ENCODE peak calls at places on chromosomes 11 and 22, in seven cellular contexts. G is psoas muscle, A is upper lobe of right lung, R is neural progenitor cell, P is esophagus muscularis mucosa, B is adrenal gland, W is AG04450. H is an unnamed sample.

GRCh38 chr11:81870066-81870412 is 863.6 kb downstream of the FAM181B start:
- DNase-seq in P (no peak), B (no peak), W (no peak), R (no peak), A (no peak), G (no peak), H (no peak)

GRCh38 chr11:61907871-61908729 is 9.3 kb downstream of the RAB3IL1 start:
- DNase-seq in G (peak; percentile 55), A (no peak), B (no peak), W (no peak), R (no peak), P (no peak), H (peak; percentile 55)

GRCh38 chr22:38566726-38567504 is 3.1 kb downstream of the DMC1 start:
- DNase-seq in A (no peak), W (no peak), G (no peak), P (no peak), R (no peak), B (no peak), H (no peak)

GRCh38 chr22:44567846-44568493 is 69.9 kb upstream of the RTL6 start:
- DNase-seq in R (no peak), P (no peak), W (no peak), B (peak; percentile 31), G (peak; percentile 55), A (peak; percentile 69), H (peak; percentile 34)

GRCh38 chr11:118532852-118533768 is 2.1 kb downstream of the TMEM25 start:
- DNase-seq in A (no peak), W (no peak), R (no peak), P (no peak), G (no peak), B (no peak), H (no peak)

GRCh38 chr11:86519064-86519911 is 144.6 kb downstream of the CCDC81 start:
- DNase-seq in P (peak; percentile 80), B (no peak), G (no peak), W (peak; percentile 76), R (no peak), A (no peak), H (no peak)

GRCh38 chr11:117984471-117984870 is 1.7 kb upstream of the IL10RA start:
- DNase-seq in P (no peak), G (no peak), A (no peak), R (no peak), B (no peak), W (no peak), H (no peak)

GRCh38 chr11:121299417-121299816 is 6.8 kb downstream of the SC5D start:
- DNase-seq in P (no peak), B (no peak), W (no peak), R (no peak), G (no peak), A (no peak), H (no peak)

GRCh38 chr11:12775955-12776354 is 101.7 kb downstream of the TEAD1 start:
- DNase-seq in A (no peak), B (no peak), P (no peak), R (no peak), W (no peak), G (no peak), H (no peak)

GRCh38 chr11:12258451-12258850 is 118.9 kb upstream of the PARVA start:
- DNase-seq in B (no peak), P (no peak), W (no peak), R (no peak), A (no peak), G (no peak), H (no peak)

GRCh38 chr11:27459191-27459590 is 13.4 kb downstream of the LGR4 start:
- DNase-seq in G (no peak), B (no peak), W (no peak), A (no peak), P (no peak), R (no peak), H (no peak)

GRCh38 chr11:132874638-132875037 is 657.7 kb downstream of the OPCML start:
- DNase-seq in G (no peak), R (no peak), W (peak; percentile 90), A (no peak), P (no peak), B (no peak), H (no peak)

GRCh38 chr11:59102259-59102765 is 4.7 kb upstream of the FAM111B start:
- DNase-seq in R (peak; percentile 87), G (peak; percentile 57), W (no peak), P (no peak), A (peak; percentile 81), B (peak; percentile 52), H (peak; percentile 72)

GRCh38 chr11:67562951-67563350 is 20.7 kb upstream of the GSTP1 start:
- DNase-seq in P (no peak), A (no peak), G (no peak), R (no peak), B (no peak), W (no peak), H (no peak)

DNA sequence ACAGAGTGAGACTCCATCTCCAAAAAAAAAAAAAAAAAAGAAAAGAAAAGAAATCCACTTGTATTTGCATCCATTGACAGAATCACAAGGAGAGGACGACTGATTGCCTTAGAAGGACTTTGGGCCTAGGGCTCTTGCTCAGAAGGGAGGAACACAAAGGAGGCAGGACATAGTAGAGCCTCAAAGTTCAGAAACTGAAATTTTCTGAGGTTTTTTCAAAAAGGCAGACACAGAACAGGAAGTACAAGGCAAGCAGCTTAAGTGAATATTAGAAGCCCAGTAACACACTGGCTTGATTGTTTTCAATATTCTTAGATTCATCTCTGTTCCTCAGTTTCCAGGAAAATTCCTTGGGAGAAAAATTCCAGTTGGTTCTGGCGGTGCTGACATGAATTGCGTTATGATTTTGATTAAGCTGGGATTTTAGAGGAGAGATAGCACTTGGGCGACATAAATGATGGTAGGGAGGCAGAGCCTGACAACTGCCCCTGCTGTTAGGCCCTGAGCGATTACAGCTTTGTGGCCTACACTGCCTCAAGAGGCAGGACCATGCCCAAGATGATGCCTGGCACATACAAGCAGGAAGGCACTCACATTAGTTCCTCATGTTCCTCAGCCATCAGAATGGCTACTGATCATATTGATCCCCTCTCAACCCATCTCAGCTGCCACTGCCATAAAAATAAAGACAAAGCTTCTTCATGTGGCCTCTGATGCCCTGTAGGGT is 15.3 kb downstream of the CLPB start:
- DNase-seq in G (no peak), A (no peak), P (no peak), B (no peak), R (no peak), W (no peak), H (no peak)
- TF ChIP-seq CTCF in G (no peak), A (no peak), P (no peak), B (no peak), R (no peak), W (no peak), H (no peak)

GRCh38 chr11:102111787-102112653 is 1.8 kb downstream of the YAP1 start:
- DNase-seq in P (no peak), R (peak; percentile 60), W (no peak), A (no peak), G (peak; percentile 50), B (peak; percentile 58), H (peak; percentile 50)
- H3K4me3 ChIP-seq in P (peak overlapping the region; percentile 94), R (peak overlapping the region; percentile 79), W (peak overlapping the region; percentile 90), A (peak overlapping the region; percentile 80), G (peak overlapping the region; percentile 91), B (peak overlapping the region; percentile 49), H (peak overlapping the region; percentile 73)

DNA sequence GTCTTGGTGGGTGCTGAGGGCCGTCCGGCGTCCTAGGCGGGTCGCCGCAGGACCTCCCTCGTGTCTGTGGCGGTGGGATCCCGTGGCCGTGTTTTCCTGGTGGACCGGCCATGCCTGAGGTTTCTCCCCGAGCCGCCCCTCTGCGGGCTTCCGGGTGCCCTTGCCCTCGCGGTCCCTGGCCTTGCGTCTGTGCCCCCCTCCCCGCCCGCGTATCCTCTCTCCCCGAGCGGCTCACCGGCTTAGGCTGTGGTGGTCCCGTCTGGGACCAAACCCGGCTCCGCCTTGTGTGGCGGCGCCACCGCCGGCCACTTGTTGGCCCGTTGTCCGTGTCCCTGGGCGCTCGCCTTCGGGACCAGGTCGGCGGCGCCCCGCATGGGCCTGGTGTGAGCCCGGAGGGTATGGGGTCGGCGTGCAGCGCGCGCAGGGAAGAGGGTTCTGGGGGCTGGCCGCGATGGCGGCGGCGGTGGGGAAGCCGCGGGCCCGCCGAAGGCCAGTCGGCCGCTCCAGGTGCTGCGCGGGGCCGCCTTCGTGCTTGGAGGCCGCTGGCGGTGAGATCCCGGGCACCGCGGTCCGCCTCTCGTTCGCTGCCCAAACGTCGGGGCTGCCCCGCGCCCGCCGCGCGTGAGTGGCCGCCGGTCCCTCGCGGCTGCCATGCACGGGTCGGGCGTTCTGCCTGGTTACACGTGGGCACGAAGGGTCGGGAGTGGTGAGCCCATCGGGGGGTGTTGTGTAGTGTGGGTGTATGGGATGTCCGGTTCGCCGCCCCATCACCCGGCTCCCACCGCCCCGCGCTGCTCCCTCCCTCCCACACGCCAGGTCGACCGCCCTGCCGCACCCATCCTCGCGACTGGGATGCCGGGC is 3899.1 kb upstream of the OR11H1 start:
- DNase-seq in W (no peak), R (no peak), A (peak; percentile 66), G (peak; percentile 54), P (peak; percentile 78), B (no peak), H (peak; percentile 86)
- H3K9me3 ChIP-seq in W (peaks cover 57% of the 10 kb centered on the region), R (peaks cover 36% of the 10 kb centered on the region), A (peaks cover 20% of the 10 kb centered on the region), G (peaks cover 2% of the 10 kb centered on the region), P (peaks cover 48% of the 10 kb centered on the region), B (no peaks in the 10 kb centered on the region), H (peaks cover 7% of the 10 kb centered on the region)

DNA sequence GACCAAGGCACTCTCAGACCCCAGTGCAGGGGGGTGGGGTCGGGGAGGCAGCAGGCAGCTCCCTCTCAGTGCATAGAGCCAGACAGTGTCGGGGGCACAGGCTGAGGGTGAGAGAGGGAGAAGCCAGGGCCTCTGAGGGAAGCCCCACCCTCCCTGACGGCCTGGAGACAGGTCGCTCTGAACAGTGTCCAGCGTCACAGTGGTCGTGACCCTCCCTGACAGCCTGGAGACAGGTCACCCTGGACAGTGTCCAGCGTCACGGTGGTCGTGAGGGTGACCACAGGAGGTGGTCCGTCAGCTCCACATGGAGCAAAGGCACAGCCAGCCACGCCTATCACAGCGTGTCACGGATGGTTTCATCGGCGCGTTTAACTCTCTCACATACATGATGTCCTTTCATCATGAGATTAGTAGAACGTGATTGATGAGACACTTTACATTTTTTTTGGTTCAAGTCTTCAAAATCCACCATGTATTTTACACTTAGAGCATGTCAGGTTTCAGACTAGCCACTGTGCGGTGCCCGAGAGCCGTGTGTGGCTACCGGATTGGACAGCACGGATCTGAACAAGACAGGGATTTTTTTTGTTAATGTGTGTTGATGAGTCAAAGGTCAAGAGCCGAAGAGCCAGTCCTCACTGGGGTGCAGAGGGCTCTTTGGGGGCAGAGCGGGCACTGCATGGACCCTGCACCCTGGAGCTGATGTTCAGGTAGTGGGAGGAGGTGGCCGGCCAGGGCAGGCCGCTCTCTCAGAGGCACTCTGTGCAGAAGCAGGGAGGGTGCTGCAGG is 23.9 kb upstream of the PANX2 start:
- DNase-seq in A (peak; percentile 77), R (peak; percentile 40), B (peak; percentile 66), P (no peak), G (peak; percentile 81), W (peak; percentile 42), H (peak; percentile 48)
- TF ChIP-seq CTCF in A (peak; percentile 74), R (peak; percentile 43), B (peak; percentile 80), P (peak; percentile 80), G (peak; percentile 59), W (peak; percentile 99), H (peak; percentile 27)

H was measured in pancreas.